ENCODE peak calls at places on chromosomes 6 and 20, in nine cellular contexts. One of them, this sample, is unnamed.

GRCh38 chr20:44646641-44647274 is 4.7 kb downstream of the ADA start:
- DNase-seq in lung microvascular endothelial cell: peak; percentile 52
- DNase-seq in dermis blood vessel endothelial cell: peak; percentile 73
- DNase-seq in germinal center: peak; percentile 73
- DNase-seq in body of pancreas: no peak
- DNase-seq in activated naive CD4-positive, alpha-beta T cell: no peak
- DNase-seq in left ventricle myocardium inferior: no peak
- DNase-seq in T-cell: no peak
- DNase-seq in IMR-90: peak; percentile 77
- DNase-seq in this sample: no peak

GRCh38 chr6:51927450-51927849 is 160.0 kb downstream of the PKHD1 start:
- DNase-seq in lung microvascular endothelial cell: no peak
- DNase-seq in dermis blood vessel endothelial cell: no peak
- DNase-seq in germinal center: no peak
- DNase-seq in body of pancreas: no peak
- DNase-seq in activated naive CD4-positive, alpha-beta T cell: no peak
- DNase-seq in left ventricle myocardium inferior: no peak
- DNase-seq in T-cell: no peak
- DNase-seq in IMR-90: no peak
- DNase-seq in this sample: no peak

GRCh38 chr6:166691741-166692140 is 64.7 kb upstream of the RPS6KA2 start:
- DNase-seq in lung microvascular endothelial cell: peak; percentile 47
- DNase-seq in dermis blood vessel endothelial cell: peak; percentile 68
- DNase-seq in germinal center: no peak
- DNase-seq in body of pancreas: no peak
- DNase-seq in activated naive CD4-positive, alpha-beta T cell: no peak
- DNase-seq in left ventricle myocardium inferior: no peak
- DNase-seq in T-cell: no peak
- DNase-seq in IMR-90: no peak
- DNase-seq in this sample: no peak

GRCh38 chr6:100559859-100560258 is 95.1 kb upstream of the SIM1 start:
- DNase-seq in lung microvascular endothelial cell: no peak
- DNase-seq in dermis blood vessel endothelial cell: no peak
- DNase-seq in germinal center: no peak
- DNase-seq in body of pancreas: no peak
- DNase-seq in activated naive CD4-positive, alpha-beta T cell: no peak
- DNase-seq in left ventricle myocardium inferior: no peak
- DNase-seq in T-cell: no peak
- DNase-seq in IMR-90: no peak
- DNase-seq in this sample: no peak

GRCh38 chr6:63927538-63927937 is 291.9 kb downstream of the PHF3 start:
- DNase-seq in lung microvascular endothelial cell: no peak
- DNase-seq in dermis blood vessel endothelial cell: no peak
- DNase-seq in germinal center: no peak
- DNase-seq in body of pancreas: no peak
- DNase-seq in activated naive CD4-positive, alpha-beta T cell: no peak
- DNase-seq in left ventricle myocardium inferior: no peak
- DNase-seq in T-cell: no peak
- DNase-seq in IMR-90: no peak
- DNase-seq in this sample: no peak

GRCh38 chr20:18224968-18225568 is 63.3 kb upstream of the ZNF133 start:
- DNase-seq in lung microvascular endothelial cell: peak; percentile 76
- DNase-seq in dermis blood vessel endothelial cell: peak; percentile 80
- DNase-seq in germinal center: no peak
- DNase-seq in body of pancreas: peak; percentile 66
- DNase-seq in activated naive CD4-positive, alpha-beta T cell: no peak
- DNase-seq in left ventricle myocardium inferior: peak; percentile 34
- DNase-seq in T-cell: no peak
- DNase-seq in IMR-90: peak; percentile 64
- DNase-seq in this sample: peak; percentile 20

GRCh38 chr6:7991992-7992815 is 72.0 kb downstream of the BLOC1S5 start:
- DNase-seq in lung microvascular endothelial cell: peak; percentile 89
- DNase-seq in dermis blood vessel endothelial cell: peak; percentile 90
- DNase-seq in germinal center: peak; percentile 60
- DNase-seq in body of pancreas: no peak
- DNase-seq in activated naive CD4-positive, alpha-beta T cell: no peak
- DNase-seq in left ventricle myocardium inferior: peak; percentile 22
- DNase-seq in T-cell: no peak
- DNase-seq in IMR-90: peak; percentile 92
- DNase-seq in this sample: peak; percentile 59

GRCh38 chr6:52598123-52598823 is 21.4 kb upstream of the TRAM2 start:
- DNase-seq in lung microvascular endothelial cell: peak; percentile 68
- DNase-seq in dermis blood vessel endothelial cell: peak; percentile 57
- DNase-seq in germinal center: peak; percentile 57
- DNase-seq in body of pancreas: peak; percentile 58
- DNase-seq in activated naive CD4-positive, alpha-beta T cell: no peak
- DNase-seq in left ventricle myocardium inferior: peak; percentile 36
- DNase-seq in T-cell: peak; percentile 12
- DNase-seq in IMR-90: peak; percentile 74
- DNase-seq in this sample: peak; percentile 97

GRCh38 chr20:51196991-51197651 is 174.2 kb upstream of the KCNG1 start:
- DNase-seq in lung microvascular endothelial cell: no peak
- DNase-seq in dermis blood vessel endothelial cell: no peak
- DNase-seq in germinal center: no peak
- DNase-seq in body of pancreas: no peak
- DNase-seq in activated naive CD4-positive, alpha-beta T cell: no peak
- DNase-seq in left ventricle myocardium inferior: no peak
- DNase-seq in T-cell: no peak
- DNase-seq in IMR-90: peak; percentile 38
- DNase-seq in this sample: no peak

GRCh38 chr6:74073896-74074295 is 377.9 kb downstream of the CD109 start:
- DNase-seq in lung microvascular endothelial cell: no peak
- DNase-seq in dermis blood vessel endothelial cell: no peak
- DNase-seq in germinal center: no peak
- DNase-seq in body of pancreas: no peak
- DNase-seq in activated naive CD4-positive, alpha-beta T cell: no peak
- DNase-seq in left ventricle myocardium inferior: no peak
- DNase-seq in T-cell: no peak
- DNase-seq in IMR-90: peak; percentile 60
- DNase-seq in this sample: no peak

GRCh38 chr20:17448071-17448470 is 83.1 kb downstream of the BFSP1 start:
- DNase-seq in lung microvascular endothelial cell: no peak
- DNase-seq in dermis blood vessel endothelial cell: no peak
- DNase-seq in germinal center: no peak
- DNase-seq in body of pancreas: no peak
- DNase-seq in activated naive CD4-positive, alpha-beta T cell: no peak
- DNase-seq in left ventricle myocardium inferior: no peak
- DNase-seq in T-cell: no peak
- DNase-seq in IMR-90: no peak
- DNase-seq in this sample: no peak

GRCh38 chr6:82251942-82252341 is 4.4 kb upstream of the IBTK start:
- DNase-seq in lung microvascular endothelial cell: peak; percentile 65
- DNase-seq in dermis blood vessel endothelial cell: peak; percentile 65
- DNase-seq in germinal center: peak; percentile 32
- DNase-seq in body of pancreas: no peak
- DNase-seq in activated naive CD4-positive, alpha-beta T cell: no peak
- DNase-seq in left ventricle myocardium inferior: no peak
- DNase-seq in T-cell: no peak
- DNase-seq in IMR-90: peak; percentile 54
- DNase-seq in this sample: peak; percentile 69

GRCh38 chr6:119183457-119183856 is 105.0 kb upstream of the FAM184A start:
- DNase-seq in lung microvascular endothelial cell: no peak
- DNase-seq in dermis blood vessel endothelial cell: no peak
- DNase-seq in germinal center: no peak
- DNase-seq in body of pancreas: no peak
- DNase-seq in activated naive CD4-positive, alpha-beta T cell: no peak
- DNase-seq in left ventricle myocardium inferior: no peak
- DNase-seq in T-cell: no peak
- DNase-seq in IMR-90: no peak
- DNase-seq in this sample: no peak

GRCh38 chr20:63500151-63500901 is 1.4 kb upstream of the EEF1A2 start:
- DNase-seq in lung microvascular endothelial cell: no peak
- DNase-seq in dermis blood vessel endothelial cell: no peak
- DNase-seq in germinal center: no peak
- DNase-seq in body of pancreas: no peak
- DNase-seq in activated naive CD4-positive, alpha-beta T cell: no peak
- DNase-seq in left ventricle myocardium inferior: no peak
- DNase-seq in T-cell: no peak
- DNase-seq in IMR-90: no peak
- DNase-seq in this sample: no peak

GRCh38 chr20:22931653-22932052 is 103.5 kb upstream of the SSTR4 start:
- DNase-seq in lung microvascular endothelial cell: no peak
- DNase-seq in dermis blood vessel endothelial cell: no peak
- DNase-seq in germinal center: no peak
- DNase-seq in body of pancreas: peak; percentile 19
- DNase-seq in activated naive CD4-positive, alpha-beta T cell: no peak
- DNase-seq in left ventricle myocardium inferior: no peak
- DNase-seq in T-cell: no peak
- DNase-seq in IMR-90: no peak
- DNase-seq in this sample: no peak

GRCh38 chr20:25191689-25192088 is 3.8 kb upstream of the ENTPD6 start:
- DNase-seq in lung microvascular endothelial cell: no peak
- DNase-seq in dermis blood vessel endothelial cell: no peak
- DNase-seq in germinal center: no peak
- DNase-seq in body of pancreas: peak; percentile 32
- DNase-seq in activated naive CD4-positive, alpha-beta T cell: no peak
- DNase-seq in left ventricle myocardium inferior: no peak
- DNase-seq in T-cell: no peak
- DNase-seq in IMR-90: no peak
- DNase-seq in this sample: no peak

GRCh38 chr20:57205625-57206219 is 60.7 kb downstream of the BMP7 start:
- DNase-seq in lung microvascular endothelial cell: no peak
- DNase-seq in dermis blood vessel endothelial cell: no peak
- DNase-seq in germinal center: no peak
- DNase-seq in body of pancreas: no peak
- DNase-seq in activated naive CD4-positive, alpha-beta T cell: no peak
- DNase-seq in left ventricle myocardium inferior: no peak
- DNase-seq in T-cell: no peak
- DNase-seq in IMR-90: peak; percentile 77
- DNase-seq in this sample: no peak

GRCh38 chr6:151544453-151544852 is 50.6 kb downstream of the CCDC170 start:
- DNase-seq in lung microvascular endothelial cell: no peak
- DNase-seq in dermis blood vessel endothelial cell: peak; percentile 57
- DNase-seq in germinal center: no peak
- DNase-seq in body of pancreas: no peak
- DNase-seq in activated naive CD4-positive, alpha-beta T cell: no peak
- DNase-seq in left ventricle myocardium inferior: no peak
- DNase-seq in T-cell: no peak
- DNase-seq in IMR-90: no peak
- DNase-seq in this sample: no peak

GRCh38 chr6:156984178-156984738 is 207.1 kb downstream of the ARID1B start:
- DNase-seq in lung microvascular endothelial cell: no peak
- DNase-seq in dermis blood vessel endothelial cell: no peak
- DNase-seq in germinal center: no peak
- DNase-seq in body of pancreas: no peak
- DNase-seq in activated naive CD4-positive, alpha-beta T cell: no peak
- DNase-seq in left ventricle myocardium inferior: no peak
- DNase-seq in T-cell: no peak
- DNase-seq in IMR-90: no peak
- DNase-seq in this sample: no peak

GRCh38 chr6:119308048-119308570 is 41.5 kb downstream of the MAN1A1 start:
- DNase-seq in lung microvascular endothelial cell: peak; percentile 47
- DNase-seq in dermis blood vessel endothelial cell: peak; percentile 37
- DNase-seq in germinal center: no peak
- DNase-seq in body of pancreas: no peak
- DNase-seq in activated naive CD4-positive, alpha-beta T cell: no peak
- DNase-seq in left ventricle myocardium inferior: no peak
- DNase-seq in T-cell: no peak
- DNase-seq in IMR-90: peak; percentile 84
- DNase-seq in this sample: peak; percentile 8

GRCh38 chr6:144415014-144415413 is 129.9 kb downstream of the UTRN start:
- DNase-seq in lung microvascular endothelial cell: no peak
- DNase-seq in dermis blood vessel endothelial cell: peak; percentile 52
- DNase-seq in germinal center: no peak
- DNase-seq in body of pancreas: no peak
- DNase-seq in activated naive CD4-positive, alpha-beta T cell: no peak
- DNase-seq in left ventricle myocardium inferior: no peak
- DNase-seq in T-cell: no peak
- DNase-seq in IMR-90: peak; percentile 90
- DNase-seq in this sample: no peak

GRCh38 chr6:37210313-37210898 is 40.5 kb downstream of the PIM1 start:
- DNase-seq in lung microvascular endothelial cell: peak; percentile 89
- DNase-seq in dermis blood vessel endothelial cell: peak; percentile 90
- DNase-seq in germinal center: peak; percentile 65
- DNase-seq in body of pancreas: peak; percentile 87
- DNase-seq in activated naive CD4-positive, alpha-beta T cell: peak; percentile 63
- DNase-seq in left ventricle myocardium inferior: no peak
- DNase-seq in T-cell: peak; percentile 75
- DNase-seq in IMR-90: peak; percentile 85
- DNase-seq in this sample: peak; percentile 94

GRCh38 chr20:23399568-23400241 is 21.6 kb downstream of the NAPB start:
- DNase-seq in lung microvascular endothelial cell: no peak
- DNase-seq in dermis blood vessel endothelial cell: no peak
- DNase-seq in germinal center: no peak
- DNase-seq in body of pancreas: no peak
- DNase-seq in activated naive CD4-positive, alpha-beta T cell: no peak
- DNase-seq in left ventricle myocardium inferior: no peak
- DNase-seq in T-cell: no peak
- DNase-seq in IMR-90: peak; percentile 58
- DNase-seq in this sample: no peak

GRCh38 chr6:100185615-100186014 is 191.6 kb upstream of the MCHR2 start:
- DNase-seq in lung microvascular endothelial cell: no peak
- DNase-seq in dermis blood vessel endothelial cell: no peak
- DNase-seq in germinal center: no peak
- DNase-seq in body of pancreas: no peak
- DNase-seq in activated naive CD4-positive, alpha-beta T cell: no peak
- DNase-seq in left ventricle myocardium inferior: no peak
- DNase-seq in T-cell: no peak
- DNase-seq in IMR-90: no peak
- DNase-seq in this sample: no peak

GRCh38 chr20:63977392-63978276 is 1.8 kb downstream of the SAMD10 start:
- DNase-seq in lung microvascular endothelial cell: no peak
- DNase-seq in dermis blood vessel endothelial cell: peak; percentile 40
- DNase-seq in germinal center: no peak
- DNase-seq in body of pancreas: peak; percentile 39
- DNase-seq in activated naive CD4-positive, alpha-beta T cell: peak; percentile 33
- DNase-seq in left ventricle myocardium inferior: no peak
- DNase-seq in T-cell: no peak
- DNase-seq in IMR-90: peak; percentile 88
- DNase-seq in this sample: no peak